ENCODE peak calls at places on chromosomes 4 and X, in six cellular contexts. U is A673, B is endodermal cell, W is endothelial cell of umbilical vein, Y is esophagus squamous epithelium, Z is stomach. Q is an unnamed sample. For H3K36me3 and H3K27me3, the result is how much of the 10 kb centered on the place peaks cover.

GRCh38 chrX:88865634-88866033 is 118.6 kb downstream of the CPXCR1 start:
- DNase-seq in Z (no peak), B (no peak), W (no peak), Y (no peak), U (no peak), Q (no peak)

GRCh38 chr4:184853385-184853784 is 27.6 kb upstream of the ACSL1 start:
- DNase-seq in W (no peak), Z (no peak), B (no peak), Y (no peak), U (no peak), Q (no peak)

GRCh38 chr4:5756271-5756670 is 45.3 kb downstream of the EVC start:
- DNase-seq in B (no peak), Z (no peak), U (no peak), Y (no peak), W (no peak), Q (no peak)

GRCh38 chr4:30720021-30720655 is at the start of gene PCDH7:
- DNase-seq in Z (peak), U (peak), W (peak), B (peak), Y (no peak), Q (peak)

GRCh38 chrX:10882484-10882883 is 228.6 kb upstream of the HCCS start:
- DNase-seq in Z (no peak), U (no peak), W (no peak), B (no peak), Y (no peak), Q (no peak)

GRCh38 chr4:57098945-57099344 is 11.2 kb downstream of the IGFBP7 start:
- DNase-seq in Y (no peak), B (no peak), U (no peak), Z (no peak), W (no peak), Q (no peak)

GRCh38 chr4:186689476-186689875 is 34.2 kb downstream of the FAT1 start:
- DNase-seq in B (no peak), U (peak), Y (no peak), W (no peak), Z (no peak), Q (peak)

GRCh38 chr4:98688416-98689290 is 30.2 kb upstream of the TSPAN5 start:
- DNase-seq in W (peak), Z (no peak), Y (no peak), B (no peak), U (no peak), Q (no peak)

GRCh38 chr4:124414641-124415040 is 297.9 kb downstream of the ANKRD50 start:
- DNase-seq in Y (no peak), U (no peak), W (no peak), Z (no peak), B (no peak), Q (no peak)

GRCh38 chr4:85000343-85000742 is 33.9 kb upstream of the WDFY3 start:
- DNase-seq in W (no peak), B (no peak), Y (no peak), U (no peak), Z (no peak), Q (no peak)

GRCh38 chrX:40694833-40695232 is 40.5 kb downstream of the MED14 start:
- DNase-seq in U (no peak), Y (no peak), W (no peak), B (no peak), Z (no peak), Q (no peak)

GRCh38 chrX:82734140-82734539 is 774.0 kb upstream of the POU3F4 start:
- DNase-seq in Z (no peak), W (no peak), U (no peak), B (no peak), Y (no peak), Q (no peak)

GRCh38 chr4:53653484-53654053 is 62.3 kb upstream of the LNX1 start:
- DNase-seq in Y (no peak), Z (peak), U (no peak), W (peak), B (no peak), Q (no peak)

GRCh38 chr4:87192155-87192919 is 28.1 kb downstream of the KLHL8 start:
- DNase-seq in Z (no peak), U (no peak), W (no peak), B (no peak), Y (no peak), Q (no peak)

GRCh38 chr4:186015212-186015817 is 53.6 kb upstream of the TLR3 start:
- DNase-seq in W (no peak), Z (no peak), B (no peak), U (no peak), Y (no peak), Q (no peak)

GRCh38 chr4:25770844-25771243 is 91.9 kb downstream of the SEL1L3 start:
- DNase-seq in Y (no peak), B (no peak), W (no peak), Z (no peak), U (no peak), Q (no peak)

GRCh38 chr4:135418353-135418752 is 1216.8 kb upstream of the PABPC4L start:
- DNase-seq in B (peak), U (peak), Z (no peak), W (no peak), Y (no peak), Q (peak)

GRCh38 chr4:177512646-177513045 is 70.4 kb upstream of the AGA start:
- DNase-seq in W (no peak), Z (no peak), U (no peak), Y (no peak), B (no peak), Q (no peak)

GRCh38 chr4:22515888-22516541 is at the start of gene ADGRA3:
- DNase-seq in Z (peak), Y (no peak), U (peak), W (peak), B (peak), Q (peak)

GRCh38 chr4:77818077-77818666 is 996 bp downstream of the CNOT6L start:
- DNase-seq in U (peak), Z (peak), Y (peak), W (peak), B (peak), Q (peak)

GRCh38 chrX:72305286-72306084 is at the start of gene CITED1:
- DNase-seq in B (peak), W (no peak), U (peak), Y (no peak), Z (no peak), Q (peak)

GRCh38 chr4:152197211-152197610 is 338.7 kb downstream of the FBXW7 start:
- DNase-seq in Y (no peak), B (no peak), Z (no peak), U (peak), W (peak), Q (no peak)

GRCh38 chr4:153241970-153242847 is 38.0 kb downstream of the TRIM2 start:
- DNase-seq in W (peak), Y (no peak), U (peak), Z (no peak), B (peak), Q (peak)

GRCh38 chrX:49042581-49043219 is 457 bp downstream of the TFE3 start:
- DNase-seq in U (no peak), Y (no peak), Z (no peak), W (no peak), B (no peak), Q (no peak)

GRCh38 chrX:47264507-47265173 is 31.8 kb downstream of the USP11 start:
- DNase-seq in Y (no peak), U (no peak), Z (no peak), B (no peak), W (peak), Q (no peak)

GRCh38 chr4:93132631-93133030 is 695.9 kb upstream of the ATOH1 start:
- DNase-seq in W (no peak), U (no peak), Z (no peak), B (no peak), Y (no peak), Q (peak)

GRCh38 chr4:118927976-118928375 is 39.3 kb downstream of the SYNPO2 start:
- DNase-seq in U (no peak), Y (no peak), Z (peak), W (no peak), B (no peak), Q (no peak)

GRCh38 chr4:148060264-148061138 is 328.6 kb downstream of the ARHGAP10 start:
- DNase-seq in Z (no peak), B (no peak), U (no peak), Y (no peak), W (no peak), Q (no peak)

GRCh38 chr4:15436515-15436914 is 8.7 kb downstream of the C1QTNF7 start:
- DNase-seq in W (peak), B (no peak), U (peak), Z (no peak), Y (no peak), Q (no peak)

GRCh38 chrX:13780868-13781427 is 35.9 kb downstream of the GPM6B start:
- DNase-seq in Y (no peak), Z (no peak), B (no peak), W (no peak), U (no peak), Q (no peak)

GRCh38 chrX:18424482-18425198 is 768 bp upstream of the CDKL5 start:
- DNase-seq in W (peak), Z (no peak), B (no peak), U (peak), Y (no peak), Q (peak)

GRCh38 chr4:64105903-64106302 is 303.3 kb downstream of the TECRL start:
- DNase-seq in U (no peak), Z (no peak), W (no peak), Y (no peak), B (no peak), Q (no peak)

GRCh38 chrX:7088968-7089615 is 58.4 kb upstream of the STS start:
- DNase-seq in U (no peak), Y (no peak), Z (no peak), B (peak), W (no peak), Q (peak)

GRCh38 chr4:17285747-17286146 is 226.1 kb downstream of the QDPR start:
- DNase-seq in B (no peak), U (no peak), Z (no peak), Y (no peak), W (no peak), Q (no peak)

GRCh38 chrX:149060921-149061320 is 444.2 kb downstream of the IDS start:
- DNase-seq in U (no peak), Z (no peak), W (no peak), B (no peak), Y (no peak), Q (no peak)

GRCh38 chr4:185740471-185740873 is 71.5 kb downstream of the SORBS2 start:
- DNase-seq in B (no peak), U (peak), W (no peak), Y (no peak), Z (no peak), Q (no peak)

GRCh38 chrX:20362268-20363002 is 95.7 kb upstream of the RPS6KA3 start:
- DNase-seq in W (peak), Y (no peak), B (no peak), U (no peak), Z (no peak), Q (no peak)

GRCh38 chrX:141439651-141440050 is 144.9 kb downstream of the SPANXA1 start:
- DNase-seq in Z (no peak), B (no peak), W (no peak), U (no peak), Y (no peak), Q (no peak)

GRCh38 chrX:154436597-154437397 is at the start of gene GDI1:
- DNase-seq in B (peak), Z (peak), U (peak), Y (no peak), W (no peak), Q (peak)
- H3K36me3 ChIP-seq in B (under half), Z (half or more), U (under half), Y (under half), W (under half), Q (under half)

DNA sequence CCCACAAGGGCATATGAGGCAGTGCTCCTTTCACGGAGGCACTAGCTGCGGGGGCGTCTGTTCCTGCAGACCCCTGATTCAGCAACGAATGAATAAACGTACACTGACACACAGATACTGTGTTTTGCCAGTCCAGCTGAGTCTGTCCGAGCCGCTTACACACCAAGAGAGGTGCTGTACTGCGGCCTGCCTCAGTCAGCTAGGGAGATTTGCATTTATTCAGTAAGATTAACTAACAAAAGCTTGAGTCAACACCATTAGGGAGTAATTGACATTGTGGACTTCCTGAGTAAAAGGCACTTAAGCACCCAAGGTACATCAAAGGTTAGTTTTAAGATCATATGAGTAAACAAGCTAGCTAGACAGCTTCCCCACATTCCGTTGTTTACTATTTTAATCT is 31.0 kb upstream of the BEX4 start:
- DNase-seq in Y (no peak), B (peak), Z (no peak), W (no peak), U (no peak), Q (peak)
- H3K27me3 ChIP-seq in Y (under half), B (under half), Z (under half), W (under half), U (under half), Q (half or more)

GRCh38 chr4:150903603-150904002 is 111.5 kb downstream of the LRBA start:
- DNase-seq in U (no peak), W (no peak), B (no peak), Y (no peak), Z (no peak), Q (no peak)
- H3K36me3 ChIP-seq in U (under half), W (under half), B (half or more), Y (under half), Z (under half), Q (under half)

DNA sequence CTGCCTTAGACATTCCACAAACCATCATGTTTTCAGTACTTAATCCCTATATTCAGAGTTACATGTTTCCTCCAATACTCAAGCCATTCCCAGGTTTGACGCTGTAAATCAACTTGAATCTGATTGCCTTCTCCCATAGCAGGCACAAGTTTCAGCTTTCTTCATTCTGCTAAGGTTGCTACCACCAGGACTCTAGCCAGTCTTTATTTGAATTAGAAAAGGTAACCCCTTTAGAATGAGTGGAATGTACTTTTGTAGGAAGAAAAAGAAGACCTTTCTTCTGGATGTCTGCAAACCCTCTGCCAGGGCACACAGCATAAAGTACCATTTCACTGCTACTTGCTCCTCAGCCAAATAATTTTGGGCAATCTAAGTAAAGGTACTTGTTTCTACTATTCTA is 10.7 kb upstream of the RBMXL3 start:
- DNase-seq in W (no peak), Z (no peak), B (no peak), U (no peak), Y (no peak), Q (no peak)
- H3K27me3 ChIP-seq in W (under half), Z (under half), B (under half), U (under half), Y (under half), Q (under half)

DNA sequence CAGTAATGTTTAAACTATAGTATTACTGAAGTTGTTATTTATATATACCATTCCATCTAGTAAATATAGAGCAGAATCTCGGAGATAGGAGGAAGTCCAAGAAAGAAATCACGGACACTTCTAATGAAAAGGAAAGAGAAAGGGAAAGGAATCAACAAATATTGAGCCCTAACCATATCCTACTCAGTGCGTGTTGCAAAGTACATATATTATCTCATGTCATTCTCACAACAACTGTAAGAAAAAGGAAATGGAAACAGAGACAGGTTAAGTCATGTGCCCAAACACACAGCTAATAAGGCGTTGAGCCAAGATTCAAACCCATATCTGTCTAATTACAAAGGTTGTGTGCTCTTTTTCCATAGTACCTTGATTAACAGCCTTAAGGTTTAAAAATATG is 16.0 kb downstream of the HTR2C start:
- DNase-seq in Z (no peak), Y (no peak), B (no peak), U (no peak), W (no peak), Q (no peak)
- H3K36me3 ChIP-seq in Z (under half), Y (under half), B (under half), U (under half), W (under half), Q (under half)

GRCh38 chr4:181659202-181659601 is 584.0 kb upstream of the TENM3 start:
- DNase-seq in W (no peak), B (no peak), U (peak), Y (no peak), Z (no peak), Q (no peak)
- H3K27me3 ChIP-seq in W (under half), B (under half), U (half or more), Y (under half), Z (under half), Q (under half)

GRCh38 chrX:128365523-128365922 is 313.3 kb upstream of the ACTRT1 start:
- DNase-seq in Y (no peak), B (no peak), W (no peak), U (no peak), Z (no peak), Q (no peak)
- H3K36me3 ChIP-seq in Y (under half), B (under half), W (under half), U (under half), Z (under half), Q (under half)

DNA sequence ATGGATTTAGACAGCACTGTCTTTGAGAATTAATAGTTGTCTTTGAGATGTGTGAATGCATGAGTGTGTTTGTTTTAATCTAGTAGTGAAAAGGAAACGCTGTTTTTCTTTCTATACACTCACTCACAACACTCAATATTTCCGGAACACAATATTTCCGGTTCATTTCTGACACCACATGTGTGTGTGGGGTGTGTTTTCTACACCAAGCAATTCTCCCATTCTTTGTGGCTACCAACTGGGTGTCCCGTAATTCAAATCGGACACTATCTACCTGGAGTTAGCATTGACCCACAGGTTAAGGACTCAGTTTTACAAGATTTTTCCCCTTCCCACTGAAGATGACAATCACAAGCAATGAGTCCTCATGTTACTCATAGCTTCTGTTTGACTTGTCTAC is 113.9 kb downstream of the SNCA start:
- DNase-seq in B (no peak), Z (no peak), U (no peak), W (peak), Y (no peak), Q (no peak)
- H3K27me3 ChIP-seq in B (under half), Z (under half), U (under half), W (under half), Y (under half), Q (under half)

DNA sequence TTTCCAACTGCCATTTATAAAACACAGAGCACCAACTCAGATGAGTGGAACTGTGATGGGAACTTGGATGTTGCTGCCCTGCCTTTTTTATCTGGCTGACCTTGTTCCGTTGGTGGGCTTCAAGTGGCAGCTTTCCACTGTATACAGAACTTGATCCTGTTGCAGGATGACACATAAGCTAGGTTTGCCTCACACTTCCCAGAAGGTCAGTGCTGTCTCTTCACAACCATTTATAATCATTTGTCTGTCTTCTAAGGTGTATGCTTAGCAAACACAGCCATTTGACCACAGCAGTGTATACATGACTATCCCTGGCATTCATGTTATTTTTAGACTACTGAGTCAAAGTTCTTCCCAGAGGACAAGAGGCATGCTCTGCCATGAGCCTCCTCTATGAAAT is 20.3 kb downstream of the DGKK start:
- DNase-seq in Z (no peak), Y (no peak), B (no peak), W (no peak), U (no peak), Q (no peak)
- H3K36me3 ChIP-seq in Z (under half), Y (under half), B (under half), W (under half), U (under half), Q (under half)

Q was measured in H7.